ENCODE peak calls at places on chromosomes 4 and X, in nine cellular contexts. S, T, C, G, J, A, P, R and Y are unnamed samples.

GRCh38 chr4:93237526-93237925 is 591.0 kb upstream of the ATOH1 start:
- DNase-seq in S (no peak), G (no peak), R (no peak), J (no peak), A (no peak), C (no peak), P (no peak), T (no peak), Y (no peak)

GRCh38 chr4:83522239-83522638 is 13.7 kb upstream of the GPAT3 start:
- DNase-seq in G (no peak), A (no peak), J (no peak), P (no peak), C (no peak), T (no peak), S (no peak), R (no peak), Y (no peak)

GRCh38 chr4:2888826-2889225 is 45.2 kb downstream of the ADD1 start:
- DNase-seq in S (no peak), G (no peak), J (no peak), R (no peak), P (no peak), T (no peak), A (no peak), C (no peak), Y (no peak)

GRCh38 chr4:1266881-1267763 is 18.2 kb upstream of the CTBP1 start:
- DNase-seq in R (no peak), S (no peak), J (no peak), T (no peak), G (no peak), P (no peak), A (no peak), C (no peak), Y (no peak)

GRCh38 chrX:41265615-41266014 is 68.3 kb upstream of the DDX3X start:
- DNase-seq in T (no peak), C (no peak), R (no peak), A (no peak), S (peak), G (no peak), P (peak), J (peak), Y (no peak)

GRCh38 chrX:131704136-131704695 is 160.3 kb downstream of the OR13H1 start:
- DNase-seq in R (peak), J (peak), T (no peak), P (peak), S (peak), G (no peak), A (peak), C (no peak), Y (no peak)

GRCh38 chr4:17448689-17449088 is 63.2 kb downstream of the QDPR start:
- DNase-seq in C (no peak), P (no peak), R (no peak), G (no peak), A (no peak), T (no peak), S (no peak), J (peak), Y (no peak)

GRCh38 chr4:64756016-64756415 is 346.8 kb upstream of the TECRL start:
- DNase-seq in R (no peak), G (no peak), S (no peak), A (no peak), T (no peak), C (no peak), P (no peak), J (no peak), Y (peak)

GRCh38 chr4:94416335-94416734 is 35.4 kb upstream of the PDLIM5 start:
- DNase-seq in T (no peak), P (no peak), A (no peak), C (no peak), J (no peak), R (no peak), G (no peak), S (no peak), Y (no peak)

GRCh38 chr4:94416981-94417380 is 34.8 kb upstream of the PDLIM5 start:
- DNase-seq in R (no peak), T (no peak), C (no peak), S (no peak), A (no peak), J (no peak), P (no peak), G (no peak), Y (no peak)

GRCh38 chr4:94420356-94420755 is 31.4 kb upstream of the PDLIM5 start:
- DNase-seq in P (no peak), C (no peak), G (no peak), S (no peak), R (no peak), A (no peak), T (no peak), J (no peak), Y (no peak)

GRCh38 chr4:94419549-94419948 is 32.2 kb upstream of the PDLIM5 start:
- DNase-seq in T (no peak), C (no peak), P (no peak), J (no peak), G (no peak), A (no peak), S (no peak), R (no peak), Y (no peak)

DNA sequence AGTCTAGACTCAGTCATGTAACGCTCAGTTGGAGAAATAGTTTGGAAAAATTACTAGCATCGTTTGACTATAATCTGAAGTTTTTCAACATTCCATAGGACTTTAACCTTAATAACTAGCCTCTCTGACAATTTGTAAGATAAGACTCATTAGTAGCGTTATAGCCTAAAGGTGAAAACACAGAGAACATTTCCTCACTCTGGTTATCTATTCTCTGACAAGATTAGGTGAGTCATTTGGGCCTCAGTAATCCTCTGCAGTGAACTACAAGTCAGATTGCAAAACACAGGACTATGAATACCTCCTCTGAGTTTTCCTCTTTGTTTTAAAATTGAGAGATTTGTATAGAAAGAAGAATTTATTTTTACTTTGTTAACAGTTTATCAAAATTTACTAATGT is 31.8 kb upstream of the PDLIM5 start:
- DNase-seq in T (no peak), R (no peak), P (no peak), G (no peak), C (no peak), A (no peak), S (no peak), J (no peak), Y (peak)
- H3K4me3 ChIP-seq in T (no peak), R (no peak), P (no peak), G (no peak), C (peak), A (no peak), S (no peak), J (no peak), Y (no peak)

GRCh38 chr4:139078926-139079325 is 63.3 kb downstream of the NOCT start:
- DNase-seq in A (no peak), C (no peak), T (no peak), R (no peak), G (no peak), P (no peak), S (no peak), J (no peak), Y (no peak)

GRCh38 chr4:139083533-139084424 is 68.2 kb downstream of the NOCT start:
- DNase-seq in P (peak), A (peak), C (peak), S (peak), G (peak), J (peak), T (peak), R (peak), Y (no peak)

GRCh38 chr4:139082750-139083532 is 67.4 kb downstream of the NOCT start:
- DNase-seq in T (peak), G (peak), C (peak), R (peak), S (peak), P (peak), J (peak), A (peak), Y (peak)

GRCh38 chr4:139085141-139085540 is 69.6 kb downstream of the NOCT start:
- DNase-seq in A (no peak), T (no peak), G (no peak), S (no peak), C (no peak), R (no peak), J (no peak), P (no peak), Y (no peak)

DNA sequence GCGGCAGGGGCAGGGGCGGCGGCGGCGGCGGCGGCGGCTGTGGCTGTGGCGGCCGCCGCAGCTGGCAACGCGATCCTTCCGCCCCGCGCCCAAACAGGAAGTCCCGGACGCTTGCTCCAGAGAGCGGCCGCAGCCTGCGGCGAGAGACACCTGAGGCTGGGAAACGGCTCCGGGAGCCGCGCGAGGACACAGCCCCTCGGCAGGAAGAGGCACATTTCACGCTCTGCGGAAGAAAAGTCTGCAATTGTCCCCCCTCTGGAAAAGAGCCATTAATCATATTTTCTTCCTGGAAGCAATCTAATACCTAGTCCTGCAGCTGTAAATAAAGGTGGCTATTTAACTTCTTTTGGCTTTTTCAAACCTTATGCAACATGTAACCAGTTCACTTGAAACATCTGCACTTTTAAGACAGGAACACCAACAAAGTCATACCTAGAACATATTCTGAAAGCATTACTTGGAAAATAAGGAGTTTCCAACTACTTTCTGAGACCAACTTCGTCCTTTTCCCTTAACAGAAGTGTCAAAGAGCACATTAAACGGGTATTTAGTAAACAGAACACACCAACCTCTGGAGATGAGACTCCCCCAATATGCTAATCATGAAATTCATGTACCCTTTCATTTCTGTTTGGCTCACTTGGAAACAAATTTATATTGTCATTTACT is 69.0 kb downstream of the NOCT start:
- DNase-seq in C (peak), S (no peak), T (no peak), G (no peak), P (no peak), R (no peak), A (no peak), J (no peak), Y (no peak)
- TF ChIP-seq CTCF in C (no peak), S (no peak), T (no peak), G (no peak), P (no peak), R (no peak), A (peak), J (no peak), Y (no peak)

GRCh38 chr4:44495136-44495535 is 46.5 kb upstream of the KCTD8 start:
- DNase-seq in J (no peak), G (no peak), T (no peak), C (no peak), A (no peak), S (no peak), R (no peak), P (no peak), Y (no peak)

GRCh38 chr4:44493924-44494323 is 45.3 kb upstream of the KCTD8 start:
- DNase-seq in C (peak), J (peak), T (no peak), P (no peak), G (no peak), R (no peak), S (no peak), A (no peak), Y (no peak)
- H3K4me3 ChIP-seq in C (no peak), J (no peak), T (no peak), P (no peak), G (no peak), R (no peak), S (no peak), A (no peak), Y (no peak)

GRCh38 chr4:156977435-156978160 is 6.0 kb upstream of the PDGFC start:
- DNase-seq in R (no peak), S (no peak), G (no peak), P (no peak), T (no peak), C (no peak), J (no peak), A (no peak), Y (no peak)

GRCh38 chr4:156981262-156981661 is 9.7 kb upstream of the PDGFC start:
- DNase-seq in T (no peak), G (no peak), C (no peak), A (no peak), R (no peak), P (no peak), S (no peak), J (no peak), Y (no peak)

DNA sequence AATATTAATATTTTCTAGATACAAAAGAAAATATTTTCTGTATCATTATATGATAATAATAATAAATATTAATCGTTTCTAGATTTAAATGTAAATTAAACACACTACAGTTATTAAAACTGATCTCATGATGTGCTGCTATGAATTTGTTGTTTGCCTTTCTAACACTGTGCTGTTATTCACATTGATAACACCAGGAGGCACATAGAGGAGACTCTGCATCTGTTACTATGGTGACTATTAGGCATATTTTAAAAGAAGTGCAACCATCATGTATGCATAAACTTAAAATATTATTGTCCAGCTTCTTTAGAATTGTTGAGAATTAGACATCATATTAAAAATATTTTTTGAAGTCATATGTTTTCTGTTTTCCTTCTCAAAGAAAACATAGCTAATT is 11.8 kb upstream of the PDGFC start:
- DNase-seq in R (no peak), T (no peak), S (no peak), C (no peak), J (no peak), P (no peak), A (no peak), G (no peak), Y (no peak)
- TF ChIP-seq CTCF in R (no peak), T (peak), S (no peak), C (peak), J (no peak), P (no peak), A (no peak), G (peak), Y (peak)

DNA sequence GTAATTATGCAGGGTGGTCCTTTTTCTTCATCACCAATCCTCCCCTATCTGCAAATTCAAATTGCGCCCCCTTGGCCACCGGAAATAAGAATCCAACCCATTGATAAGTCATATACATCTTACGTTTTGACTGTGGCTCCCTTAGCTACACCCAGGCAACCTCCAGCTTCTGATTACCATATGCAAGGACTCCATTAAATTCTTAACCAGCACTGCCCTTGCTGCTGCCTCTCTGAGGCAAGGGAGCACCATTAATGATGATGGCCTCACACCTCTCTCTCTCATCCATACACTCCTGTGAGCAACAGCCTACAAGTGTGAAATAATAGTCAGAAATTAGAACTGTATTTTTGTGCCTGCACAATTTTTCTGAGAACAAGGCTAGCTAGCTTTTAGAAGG is 106.0 kb upstream of the NOCT start:
- DNase-seq in S (no peak), R (no peak), J (no peak), G (no peak), C (no peak), T (no peak), P (no peak), A (no peak), Y (no peak)
- H3K4me3 ChIP-seq in S (no peak), R (no peak), J (no peak), G (no peak), C (no peak), T (no peak), P (no peak), A (no peak), Y (no peak)

GRCh38 chrX:18406531-18407266 is 18.7 kb upstream of the CDKL5 start:
- DNase-seq in A (no peak), S (no peak), R (no peak), P (no peak), J (no peak), G (no peak), T (no peak), C (no peak), Y (no peak)
- TF ChIP-seq CTCF in A (no peak), S (no peak), R (no peak), P (no peak), J (no peak), G (no peak), T (no peak), C (no peak), Y (no peak)

DNA sequence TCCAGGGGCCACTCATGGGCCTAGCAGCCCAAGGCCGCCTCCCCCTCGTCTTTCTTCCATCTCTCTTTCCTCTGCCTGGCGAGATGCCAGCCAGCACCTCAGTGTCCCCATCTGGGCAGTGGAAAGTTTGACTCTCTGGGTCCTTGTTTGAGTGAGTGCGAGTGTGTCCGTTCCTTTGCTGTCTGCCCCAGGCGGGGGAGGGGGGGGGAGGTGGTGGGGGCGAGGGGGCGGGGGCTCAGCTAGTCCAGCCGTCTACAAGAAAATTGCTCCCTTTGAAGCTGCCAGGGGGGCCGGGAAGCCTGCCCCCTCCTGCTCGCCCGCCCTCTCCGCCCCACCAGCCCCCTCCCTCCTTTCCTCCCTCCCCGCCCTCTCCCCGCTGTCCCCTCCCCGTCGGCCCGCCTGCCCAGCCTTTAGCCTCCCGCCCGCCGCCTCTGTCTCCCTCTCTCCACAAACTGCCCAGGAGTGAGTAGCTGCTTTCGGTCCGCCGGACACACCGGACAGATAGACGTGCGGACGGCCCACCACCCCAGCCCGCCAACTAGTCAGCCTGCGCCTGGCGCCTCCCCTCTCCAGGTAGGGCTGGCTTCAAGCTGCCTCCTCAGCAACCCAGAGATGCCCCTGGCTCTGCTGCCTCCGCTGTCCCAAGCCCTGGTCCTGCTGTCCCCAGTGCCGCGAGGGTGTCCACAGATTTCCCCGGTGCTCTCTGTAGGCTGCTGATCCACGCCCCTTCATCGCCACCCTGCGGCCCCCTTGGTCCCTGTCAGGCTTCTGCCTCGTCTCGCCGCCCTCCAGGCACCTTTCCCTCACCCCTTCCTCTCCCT is at the start of gene BGN:
- DNase-seq in P (peak), A (no peak), S (no peak), J (no peak), G (peak), C (peak), R (peak), T (no peak), Y (no peak)
- H3K4me3 ChIP-seq in P (peak), A (no peak), S (peak), J (no peak), G (peak), C (no peak), R (peak), T (peak), Y (peak)

GRCh38 chr4:153465145-153465544 is 1.0 kb upstream of the TMEM131L start:
- DNase-seq in R (no peak), S (no peak), G (no peak), C (no peak), T (no peak), A (no peak), J (no peak), P (no peak), Y (no peak)

GRCh38 chr4:153465922-153466636 is at the start of gene TMEM131L:
- DNase-seq in P (peak), C (peak), R (peak), T (no peak), S (peak), J (peak), G (peak), A (peak), Y (no peak)

GRCh38 chr4:153466637-153467153 is 535 bp downstream of the TMEM131L start:
- DNase-seq in R (peak), G (no peak), J (no peak), P (no peak), A (peak), S (no peak), T (no peak), C (peak), Y (no peak)

GRCh38 chr4:153464068-153464467 is 2.1 kb upstream of the TMEM131L start:
- DNase-seq in J (no peak), S (no peak), G (no peak), P (no peak), T (no peak), C (no peak), R (no peak), A (no peak), Y (peak)

GRCh38 chr4:153465583-153465921 is 608 bp upstream of the TMEM131L start:
- DNase-seq in C (peak), A (peak), R (peak), S (peak), T (no peak), G (peak), J (peak), P (peak), Y (no peak)
- TF ChIP-seq CTCF in C (peak), A (no peak), R (no peak), S (peak), T (peak), G (no peak), J (no peak), P (peak), Y (peak)

DNA sequence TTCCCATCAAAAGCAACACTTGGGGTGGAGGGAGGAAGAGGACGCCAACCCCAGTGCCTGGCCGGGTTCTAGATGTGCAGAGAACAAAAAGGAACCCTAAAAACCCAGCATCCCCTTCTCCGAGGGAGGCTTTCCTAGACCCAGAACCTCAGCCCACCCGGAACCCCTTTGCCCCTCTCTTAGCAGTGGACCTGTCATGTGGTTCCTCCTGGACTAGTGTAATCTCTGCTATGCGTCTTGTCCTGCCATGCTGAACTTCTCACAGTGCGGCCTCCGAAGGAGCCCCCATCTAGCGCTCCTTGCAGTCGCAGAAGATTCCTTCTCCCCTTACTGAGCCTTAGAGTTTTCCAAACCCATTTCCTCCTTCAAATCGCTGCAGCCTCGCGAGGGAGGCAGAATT is 1.1 kb upstream of the PRRG3 start:
- DNase-seq in J (no peak), R (no peak), C (no peak), S (no peak), T (no peak), P (no peak), G (no peak), A (no peak), Y (no peak)
- H3K4me3 ChIP-seq in J (no peak), R (no peak), C (no peak), S (no peak), T (no peak), P (no peak), G (no peak), A (no peak), Y (no peak)